ENCODE peak calls at places on chromosomes 5 and 9, in five cellular contexts. One of them, this sample, is unnamed.

GRCh38 chr5:155943516-155944407 is 383.2 kb upstream of the SGCD start:
- DNase-seq in HTR-8/SVneo: no peak
- DNase-seq in central memory CD8-positive, alpha-beta T cell: peak
- DNase-seq in left colon: peak
- DNase-seq in H7: peak
- DNase-seq in this sample: peak

GRCh38 chr5:134647750-134648424 is 698 bp upstream of the SEC24A start:
- DNase-seq in left colon: no peak
- DNase-seq in central memory CD8-positive, alpha-beta T cell: peak
- DNase-seq in H7: peak
- DNase-seq in HTR-8/SVneo: no peak
- DNase-seq in this sample: no peak

GRCh38 chr5:7828269-7828668 is 22.7 kb downstream of the CFAP90 start:
- DNase-seq in left colon: no peak
- DNase-seq in H7: no peak
- DNase-seq in HTR-8/SVneo: no peak
- DNase-seq in central memory CD8-positive, alpha-beta T cell: no peak
- DNase-seq in this sample: no peak

GRCh38 chr9:112863214-112863613 is 27.5 kb downstream of the SLC46A2 start:
- DNase-seq in HTR-8/SVneo: no peak
- DNase-seq in left colon: no peak
- DNase-seq in central memory CD8-positive, alpha-beta T cell: no peak
- DNase-seq in H7: no peak
- DNase-seq in this sample: no peak

GRCh38 chr5:158484246-158484645 is 615.5 kb downstream of the EBF1 start:
- DNase-seq in H7: no peak
- DNase-seq in HTR-8/SVneo: no peak
- DNase-seq in left colon: no peak
- DNase-seq in central memory CD8-positive, alpha-beta T cell: no peak
- DNase-seq in this sample: no peak

GRCh38 chr9:33161011-33161588 is 6.0 kb downstream of the B4GALT1 start:
- DNase-seq in left colon: peak
- DNase-seq in central memory CD8-positive, alpha-beta T cell: no peak
- DNase-seq in H7: peak
- DNase-seq in HTR-8/SVneo: peak
- DNase-seq in this sample: peak

GRCh38 chr9:116112236-116112635 is 41.4 kb upstream of the PAPPA start:
- DNase-seq in HTR-8/SVneo: peak
- DNase-seq in left colon: no peak
- DNase-seq in central memory CD8-positive, alpha-beta T cell: no peak
- DNase-seq in H7: peak
- DNase-seq in this sample: no peak

GRCh38 chr5:61229416-61229815 is 67.1 kb upstream of the SMIM15 start:
- DNase-seq in H7: no peak
- DNase-seq in left colon: no peak
- DNase-seq in central memory CD8-positive, alpha-beta T cell: no peak
- DNase-seq in HTR-8/SVneo: no peak
- DNase-seq in this sample: no peak

GRCh38 chr9:103991698-103992097 is 102.4 kb upstream of the SMC2 start:
- DNase-seq in HTR-8/SVneo: no peak
- DNase-seq in H7: no peak
- DNase-seq in central memory CD8-positive, alpha-beta T cell: no peak
- DNase-seq in left colon: no peak
- DNase-seq in this sample: no peak

GRCh38 chr5:110815916-110816605 is 77.3 kb downstream of the SLC25A46 start:
- DNase-seq in left colon: no peak
- DNase-seq in HTR-8/SVneo: no peak
- DNase-seq in H7: no peak
- DNase-seq in central memory CD8-positive, alpha-beta T cell: no peak
- DNase-seq in this sample: no peak

GRCh38 chr5:168011096-168011495 is 280.3 kb upstream of the WWC1 start:
- DNase-seq in central memory CD8-positive, alpha-beta T cell: no peak
- DNase-seq in H7: no peak
- DNase-seq in HTR-8/SVneo: no peak
- DNase-seq in left colon: no peak
- DNase-seq in this sample: no peak

GRCh38 chr5:56561-57290 is 35.2 kb upstream of the PLEKHG4B start:
- DNase-seq in left colon: no peak
- DNase-seq in H7: peak
- DNase-seq in central memory CD8-positive, alpha-beta T cell: no peak
- DNase-seq in HTR-8/SVneo: peak
- DNase-seq in this sample: no peak

GRCh38 chr9:11356101-11356500 is 743.3 kb upstream of the PTPRD start:
- DNase-seq in H7: no peak
- DNase-seq in central memory CD8-positive, alpha-beta T cell: no peak
- DNase-seq in left colon: no peak
- DNase-seq in HTR-8/SVneo: no peak
- DNase-seq in this sample: no peak

GRCh38 chr9:37949576-37949975 is 45.6 kb upstream of the SLC25A51 start:
- DNase-seq in left colon: no peak
- DNase-seq in H7: no peak
- DNase-seq in HTR-8/SVneo: no peak
- DNase-seq in central memory CD8-positive, alpha-beta T cell: no peak
- DNase-seq in this sample: no peak

GRCh38 chr5:137758719-137759312 is 4.7 kb upstream of the HNRNPA0 start:
- DNase-seq in H7: no peak
- DNase-seq in left colon: no peak
- DNase-seq in central memory CD8-positive, alpha-beta T cell: no peak
- DNase-seq in HTR-8/SVneo: no peak
- DNase-seq in this sample: no peak

GRCh38 chr5:106825379-106825778 is 845.4 kb downstream of the EFNA5 start:
- DNase-seq in H7: no peak
- DNase-seq in HTR-8/SVneo: no peak
- DNase-seq in left colon: no peak
- DNase-seq in central memory CD8-positive, alpha-beta T cell: no peak
- DNase-seq in this sample: no peak

GRCh38 chr5:113371788-113372196 is 63.0 kb downstream of the TSSK1B start:
- DNase-seq in left colon: no peak
- DNase-seq in central memory CD8-positive, alpha-beta T cell: no peak
- DNase-seq in H7: no peak
- DNase-seq in HTR-8/SVneo: no peak
- DNase-seq in this sample: no peak

GRCh38 chr5:160289721-160290120 is 22.6 kb downstream of the CCNJL start:
- DNase-seq in HTR-8/SVneo: no peak
- DNase-seq in H7: no peak
- DNase-seq in central memory CD8-positive, alpha-beta T cell: no peak
- DNase-seq in left colon: no peak
- DNase-seq in this sample: no peak

GRCh38 chr5:91119941-91120850 is 262.9 kb downstream of the ARRDC3 start:
- DNase-seq in HTR-8/SVneo: no peak
- DNase-seq in left colon: no peak
- DNase-seq in central memory CD8-positive, alpha-beta T cell: no peak
- DNase-seq in H7: no peak
- DNase-seq in this sample: no peak

GRCh38 chr5:159017787-159018186 is 81.9 kb downstream of the EBF1 start:
- DNase-seq in left colon: no peak
- DNase-seq in central memory CD8-positive, alpha-beta T cell: no peak
- DNase-seq in H7: peak
- DNase-seq in HTR-8/SVneo: peak
- DNase-seq in this sample: peak

GRCh38 chr9:104743377-104743985 is 4.0 kb upstream of the NIPSNAP3A start:
- DNase-seq in HTR-8/SVneo: no peak
- DNase-seq in left colon: no peak
- DNase-seq in H7: peak
- DNase-seq in central memory CD8-positive, alpha-beta T cell: no peak
- DNase-seq in this sample: no peak

GRCh38 chr5:81249240-81249639 is 16.1 kb downstream of the CKMT2 start:
- DNase-seq in H7: no peak
- DNase-seq in central memory CD8-positive, alpha-beta T cell: no peak
- DNase-seq in left colon: no peak
- DNase-seq in HTR-8/SVneo: no peak
- DNase-seq in this sample: no peak

GRCh38 chr5:180439911-180440769 is 54.0 kb upstream of the CNOT6 start:
- DNase-seq in central memory CD8-positive, alpha-beta T cell: no peak
- DNase-seq in H7: peak
- DNase-seq in HTR-8/SVneo: no peak
- DNase-seq in left colon: no peak
- DNase-seq in this sample: no peak

GRCh38 chr9:107484117-107484723 is 5.3 kb downstream of the KLF4 start:
- DNase-seq in HTR-8/SVneo: no peak
- DNase-seq in central memory CD8-positive, alpha-beta T cell: no peak
- DNase-seq in left colon: no peak
- DNase-seq in H7: peak
- DNase-seq in this sample: peak

GRCh38 chr9:32590476-32590875 is 17.5 kb upstream of the NDUFB6 start:
- DNase-seq in H7: no peak
- DNase-seq in central memory CD8-positive, alpha-beta T cell: no peak
- DNase-seq in HTR-8/SVneo: no peak
- DNase-seq in left colon: no peak
- DNase-seq in this sample: no peak

GRCh38 chr5:141001854-141002666 is 35.8 kb downstream of the PCDHAC2 start:
- DNase-seq in central memory CD8-positive, alpha-beta T cell: no peak
- DNase-seq in H7: peak
- DNase-seq in HTR-8/SVneo: peak
- DNase-seq in left colon: peak
- DNase-seq in this sample: peak

GRCh38 chr5:158958048-158958994 is 141.4 kb downstream of the EBF1 start:
- DNase-seq in HTR-8/SVneo: no peak
- DNase-seq in H7: peak
- DNase-seq in central memory CD8-positive, alpha-beta T cell: no peak
- DNase-seq in left colon: no peak
- DNase-seq in this sample: no peak

GRCh38 chr5:41610402-41610801 is 100.0 kb upstream of the PLCXD3 start:
- DNase-seq in left colon: no peak
- DNase-seq in HTR-8/SVneo: no peak
- DNase-seq in central memory CD8-positive, alpha-beta T cell: no peak
- DNase-seq in H7: no peak
- DNase-seq in this sample: no peak

GRCh38 chr5:103177543-103177942 is 57.4 kb downstream of the PPIP5K2 start:
- DNase-seq in central memory CD8-positive, alpha-beta T cell: no peak
- DNase-seq in HTR-8/SVneo: no peak
- DNase-seq in left colon: no peak
- DNase-seq in H7: no peak
- DNase-seq in this sample: no peak

GRCh38 chr5:140319833-140320232 is 16.9 kb upstream of the PFDN1 start:
- DNase-seq in left colon: no peak
- DNase-seq in HTR-8/SVneo: no peak
- DNase-seq in central memory CD8-positive, alpha-beta T cell: no peak
- DNase-seq in H7: no peak
- DNase-seq in this sample: no peak

GRCh38 chr5:113336975-113337374 is 97.8 kb downstream of the TSSK1B start:
- DNase-seq in central memory CD8-positive, alpha-beta T cell: no peak
- DNase-seq in HTR-8/SVneo: peak
- DNase-seq in H7: peak
- DNase-seq in left colon: no peak
- DNase-seq in this sample: peak

GRCh38 chr5:168472329-168472728 is 13.9 kb upstream of the RARS1 start:
- DNase-seq in H7: no peak
- DNase-seq in left colon: no peak
- DNase-seq in central memory CD8-positive, alpha-beta T cell: no peak
- DNase-seq in HTR-8/SVneo: peak
- DNase-seq in this sample: no peak

GRCh38 chr5:132778129-132778528 is 1.1 kb upstream of the SEPTIN8 start:
- DNase-seq in H7: peak
- DNase-seq in HTR-8/SVneo: no peak
- DNase-seq in left colon: no peak
- DNase-seq in central memory CD8-positive, alpha-beta T cell: no peak
- DNase-seq in this sample: no peak

GRCh38 chr9:99866398-99866797 is 40.1 kb upstream of the STX17 start:
- DNase-seq in left colon: no peak
- DNase-seq in HTR-8/SVneo: no peak
- DNase-seq in H7: no peak
- DNase-seq in central memory CD8-positive, alpha-beta T cell: no peak
- DNase-seq in this sample: no peak

GRCh38 chr5:128163991-128164390 is 80.4 kb downstream of the SLC12A2 start:
- DNase-seq in HTR-8/SVneo: no peak
- DNase-seq in central memory CD8-positive, alpha-beta T cell: no peak
- DNase-seq in H7: no peak
- DNase-seq in left colon: no peak
- DNase-seq in this sample: no peak

GRCh38 chr9:104091708-104092107 is 2.4 kb upstream of the SMC2 start:
- DNase-seq in central memory CD8-positive, alpha-beta T cell: no peak
- DNase-seq in left colon: peak
- DNase-seq in HTR-8/SVneo: no peak
- DNase-seq in H7: peak
- DNase-seq in this sample: no peak

This sample was measured in ureter.